ENCODE peak calls at places on chromosomes 1 and 21, in seven cellular contexts. R is testis, J is transverse colon, T is GM12892, B is A549, X is lower leg skin, V is breast epithelium. E is an unnamed sample.
A peak's percentile ranks its signal among the peaks of the same experiment; 100 is the strongest.

GRCh38 chr21:29671728-29672127 is 268.1 kb downstream of the GRIK1 start:
- DNase-seq in R (no peak), X (no peak), B (no peak), J (no peak), V (no peak), T (no peak), E (no peak)

GRCh38 chr1:16187748-16188401 is 24.6 kb downstream of the ARHGEF19 start:
- DNase-seq in J (peak; percentile 82), V (no peak), B (no peak), R (peak; percentile 83), T (peak; percentile 79), X (no peak), E (peak; percentile 84)

GRCh38 chr1:94417702-94417961 is 557 bp upstream of the ABCD3 start:
- DNase-seq in V (no peak), B (no peak), X (no peak), J (no peak), R (no peak), T (no peak), E (no peak)

GRCh38 chr1:12296623-12297022 is 66.8 kb downstream of the VPS13D start:
- DNase-seq in B (no peak), V (no peak), J (no peak), X (no peak), R (no peak), T (no peak), E (peak; percentile 25)

GRCh38 chr1:175183586-175183985 is 9.0 kb downstream of the KIAA0040 start:
- DNase-seq in B (no peak), J (no peak), V (no peak), X (no peak), T (no peak), R (no peak), E (no peak)

GRCh38 chr1:90705910-90706309 is 11.2 kb downstream of the BARHL2 start:
- DNase-seq in X (no peak), V (no peak), R (no peak), J (no peak), T (no peak), B (no peak), E (no peak)

GRCh38 chr1:225474439-225474985 is 46.7 kb upstream of the LBR start:
- DNase-seq in T (no peak), B (no peak), R (no peak), X (no peak), V (no peak), J (no peak), E (no peak)

GRCh38 chr1:45739137-45739536 is 11.3 kb downstream of the IPP start:
- DNase-seq in V (no peak), J (no peak), B (no peak), R (no peak), X (no peak), T (no peak), E (no peak)

GRCh38 chr1:108051625-108052382 is 86.8 kb upstream of the VAV3 start:
- DNase-seq in R (no peak), V (no peak), J (no peak), T (no peak), X (no peak), B (no peak), E (no peak)

GRCh38 chr1:108070662-108071061 is 105.7 kb upstream of the VAV3 start:
- DNase-seq in T (no peak), R (no peak), J (no peak), X (no peak), V (no peak), B (no peak), E (no peak)

GRCh38 chr1:113630340-113631327 is 128.7 kb downstream of the PHTF1 start:
- DNase-seq in V (no peak), B (no peak), T (no peak), R (no peak), J (no peak), X (no peak), E (no peak)

GRCh38 chr1:205936846-205937707 is 6.2 kb downstream of the SLC26A9 start:
- DNase-seq in V (no peak), T (no peak), J (no peak), R (no peak), X (no peak), B (peak; percentile 50), E (no peak)

GRCh38 chr1:38528600-38528999 is 331.0 kb downstream of the RRAGC start:
- DNase-seq in R (no peak), J (no peak), V (no peak), B (no peak), T (no peak), X (no peak), E (no peak)

GRCh38 chr1:18724001-18724411 is 93.4 kb downstream of the PAX7 start:
- DNase-seq in J (no peak), V (no peak), X (no peak), T (no peak), B (no peak), R (no peak), E (no peak)

GRCh38 chr1:12314328-12314903 is 84.6 kb downstream of the VPS13D start:
- DNase-seq in X (no peak), T (no peak), V (no peak), J (no peak), R (no peak), B (peak; percentile 10), E (peak; percentile 25)

GRCh38 chr1:183304466-183305122 is 113.6 kb downstream of the NMNAT2 start:
- DNase-seq in R (no peak), V (no peak), B (no peak), X (no peak), J (no peak), T (no peak), E (no peak)

DNA sequence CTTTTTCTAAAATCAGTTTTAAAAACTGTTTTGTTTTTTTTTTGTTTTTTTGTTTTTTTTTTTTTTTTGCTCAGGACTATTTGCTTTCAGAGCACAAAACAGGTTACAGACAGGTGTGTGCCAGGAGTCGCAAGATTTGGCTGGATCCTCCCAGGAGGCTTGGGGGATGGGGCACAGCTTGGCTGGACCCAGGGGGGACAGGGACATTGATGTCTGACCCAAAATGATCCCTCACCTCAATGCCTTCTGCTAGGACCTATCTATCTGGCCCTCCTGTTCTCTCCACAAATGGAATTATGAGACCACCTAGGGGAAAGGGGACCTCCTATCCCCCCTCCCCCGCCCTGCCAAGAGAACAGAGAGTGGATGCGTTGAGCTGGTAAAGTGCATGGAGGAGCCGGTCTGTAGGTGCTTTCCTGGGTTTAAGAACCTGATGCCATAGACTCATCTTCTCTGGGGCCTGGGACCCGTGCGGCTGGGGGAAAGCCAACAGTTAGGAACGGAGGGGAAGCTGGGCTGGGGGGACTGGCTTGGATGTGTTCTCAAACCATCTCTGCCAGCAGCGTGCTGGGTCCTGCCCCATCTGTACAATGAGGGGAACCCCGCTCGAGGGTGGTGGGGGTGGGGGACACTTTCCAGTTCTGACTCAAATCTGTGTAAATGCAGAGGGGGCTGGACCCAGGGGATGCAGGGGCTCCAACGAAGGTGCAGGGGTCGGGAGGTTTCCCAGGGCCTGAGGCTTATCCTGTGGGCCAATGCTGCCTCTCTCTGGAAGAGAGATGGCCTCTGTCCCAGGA is 28.9 kb downstream of the RUNX3 start:
- DNase-seq in R (no peak), J (peak; percentile 6), X (no peak), B (no peak), T (peak; percentile 41), V (no peak), E (no peak)
- TF ChIP-seq POLR2A in R (no peak), J (no peak), X (no peak), B (no peak), T (peak; percentile 67), V (no peak), E (no peak)

GRCh38 chr1:165542015-165542631 is 1.7 kb upstream of the LRRC52 start:
- DNase-seq in J (no peak), T (no peak), B (no peak), R (no peak), X (no peak), V (no peak), E (no peak)
- TF ChIP-seq POLR2A in J (no peak), T (no peak), B (no peak), R (no peak), X (no peak), V (no peak), E (no peak)

DNA sequence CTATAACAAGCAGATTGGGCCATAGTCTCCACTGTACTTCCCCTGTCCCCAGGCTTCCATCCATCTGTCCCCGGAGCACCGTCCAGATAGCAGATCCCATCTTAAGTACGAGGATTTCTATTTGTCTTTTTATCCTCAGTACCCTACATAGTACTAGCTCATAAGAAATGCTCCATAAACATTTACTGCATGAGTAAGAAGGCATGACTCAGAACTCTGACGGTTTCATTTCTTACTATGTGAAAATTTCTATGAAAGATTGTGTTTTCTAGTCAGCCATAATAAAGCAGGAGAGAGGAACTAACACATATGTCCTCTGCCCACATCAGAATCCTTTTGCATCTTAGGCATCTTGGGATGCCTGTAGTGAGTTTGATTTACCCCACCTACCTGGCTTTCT is 49.5 kb downstream of the CHD1L start:
- DNase-seq in T (no peak), J (no peak), B (no peak), V (no peak), R (no peak), X (no peak), E (no peak)
- TF ChIP-seq POLR2A in T (no peak), J (no peak), B (no peak), V (no peak), R (no peak), X (no peak), E (no peak)

GRCh38 chr1:117598489-117598888 is 7.4 kb upstream of the TENT5C start:
- DNase-seq in R (no peak), B (no peak), X (no peak), J (no peak), V (no peak), T (no peak), E (no peak)

GRCh38 chr1:117599286-117599685 is 6.6 kb upstream of the TENT5C start:
- DNase-seq in X (no peak), V (no peak), J (no peak), R (no peak), T (no peak), B (no peak), E (no peak)

GRCh38 chr1:117600966-117601365 is 4.9 kb upstream of the TENT5C start:
- DNase-seq in T (no peak), B (no peak), J (no peak), V (no peak), R (no peak), X (no peak), E (no peak)

GRCh38 chr1:117600325-117600916 is 5.4 kb upstream of the TENT5C start:
- DNase-seq in V (no peak), X (no peak), B (no peak), R (no peak), T (no peak), J (no peak), E (peak; percentile 47)

GRCh38 chr1:117599822-117600221 is 6.0 kb upstream of the TENT5C start:
- DNase-seq in J (peak; percentile 5), X (no peak), R (no peak), B (no peak), T (no peak), V (no peak), E (no peak)
- TF ChIP-seq POLR2A in J (no peak), X (no peak), R (no peak), B (no peak), T (no peak), V (no peak), E (no peak)

GRCh38 chr1:218585565-218586184 is 240.5 kb downstream of the TGFB2 start:
- DNase-seq in V (no peak), T (no peak), J (no peak), R (no peak), X (no peak), B (peak; percentile 88), E (no peak)
- TF ChIP-seq POLR2A in V (no peak), T (no peak), J (no peak), R (no peak), X (no peak), B (peak; percentile 11), E (no peak)